ENCODE peak calls at places on chromosomes 2 and 18, in nine cellular contexts. F is Peyer's patch; W is fibroblast of pulmonary artery; P is NCI-H2171; Y is iris pigment epithelial cell; G is DMS53; J is neuronal stem cell; S is T follicular helper cell; O is activated naive CD4-positive, alpha-beta T cell. N is an unnamed sample.

GRCh38 chr2:232781765-232782164 is 5.4 kb upstream of the KCNJ13 start:
- DNase-seq in F (peak; percentile 67), W (peak; percentile 64), P (no peak), Y (peak; percentile 88), G (peak; percentile 3), J (no peak), S (no peak), O (no peak), N (no peak)

GRCh38 chr18:12093520-12094257 is at the start of gene ANKRD62:
- DNase-seq in F (no peak), W (no peak), P (no peak), Y (no peak), G (no peak), J (no peak), S (no peak), O (no peak), N (no peak)

GRCh38 chr2:111923271-111923670 is 24.9 kb downstream of the MERTK start:
- DNase-seq in F (no peak), W (no peak), P (no peak), Y (no peak), G (no peak), J (no peak), S (no peak), O (no peak), N (no peak)

GRCh38 chr2:218284106-218284811 is 8.0 kb downstream of the TMBIM1 start:
- DNase-seq in F (peak; percentile 84), W (peak; percentile 67), P (no peak), Y (peak; percentile 88), G (no peak), J (no peak), S (no peak), O (no peak), N (no peak)

GRCh38 chr2:159933727-159934049 is 128.7 kb downstream of the PLA2R1 start:
- DNase-seq in F (no peak), W (peak; percentile 24), P (no peak), Y (no peak), G (no peak), J (no peak), S (no peak), O (no peak), N (no peak)

GRCh38 chr2:157487747-157488146 is 43.9 kb upstream of the CYTIP start:
- DNase-seq in F (no peak), W (no peak), P (no peak), Y (no peak), G (no peak), J (no peak), S (no peak), O (no peak), N (no peak)

GRCh38 chr2:176583530-176584101 is 314.4 kb downstream of the MTX2 start:
- DNase-seq in F (no peak), W (peak; percentile 48), P (no peak), Y (peak; percentile 78), G (peak; percentile 19), J (no peak), S (no peak), O (no peak), N (no peak)

GRCh38 chr2:64698668-64699444 is 45.1 kb upstream of the SERTAD2 start:
- DNase-seq in F (no peak), W (peak; percentile 82), P (no peak), Y (peak; percentile 91), G (peak; percentile 52), J (no peak), S (no peak), O (no peak), N (no peak)

GRCh38 chr2:201419057-201419635 is 32.1 kb downstream of the TRAK2 start:
- DNase-seq in F (peak; percentile 61), W (no peak), P (no peak), Y (no peak), G (peak; percentile 40), J (no peak), S (no peak), O (no peak), N (no peak)

GRCh38 chr2:170652637-170653417 is 62.3 kb upstream of the SP5 start:
- DNase-seq in F (no peak), W (no peak), P (no peak), Y (no peak), G (no peak), J (no peak), S (no peak), O (no peak), N (no peak)

GRCh38 chr2:208065476-208065875 is 40.1 kb upstream of the PLEKHM3 start:
- DNase-seq in F (no peak), W (no peak), P (no peak), Y (no peak), G (no peak), J (no peak), S (no peak), O (no peak), N (no peak)

GRCh38 chr2:42102606-42103450 is 55.0 kb downstream of the PKDCC start:
- DNase-seq in F (peak; percentile 77), W (no peak), P (no peak), Y (peak; percentile 62), G (peak; percentile 89), J (peak; percentile 61), S (no peak), O (no peak), N (no peak)

GRCh38 chr18:44079602-44080001 is 601.1 kb upstream of the SETBP1 start:
- DNase-seq in F (no peak), W (peak; percentile 91), P (no peak), Y (peak; percentile 92), G (no peak), J (no peak), S (no peak), O (no peak), N (no peak)

GRCh38 chr18:79964330-79965118 is at the start of gene HSBP1L1:
- DNase-seq in F (peak; percentile 87), W (peak; percentile 51), P (peak; percentile 19), Y (peak; percentile 37), G (peak; percentile 96), J (peak; percentile 56), S (peak; percentile 50), O (no peak), N (no peak)

GRCh38 chr2:96891591-96892333 is 21.9 kb upstream of the SEMA4C start:
- DNase-seq in F (no peak), W (peak; percentile 24), P (no peak), Y (peak; percentile 56), G (peak; percentile 94), J (no peak), S (no peak), O (no peak), N (no peak)

GRCh38 chr2:112048887-112049286 is 6.2 kb upstream of the TMEM87B start:
- DNase-seq in F (no peak), W (peak; percentile 85), P (peak; percentile 20), Y (peak; percentile 67), G (peak; percentile 76), J (peak; percentile 38), S (peak; percentile 14), O (no peak), N (no peak)

GRCh38 chr2:105215586-105216192 is 25.9 kb upstream of the GPR45 start:
- DNase-seq in F (no peak), W (no peak), P (no peak), Y (no peak), G (no peak), J (no peak), S (no peak), O (no peak), N (no peak)

GRCh38 chr2:715847-716573 is 38.8 kb upstream of the TMEM18 start:
- DNase-seq in F (no peak), W (peak; percentile 27), P (no peak), Y (peak; percentile 9), G (no peak), J (no peak), S (no peak), O (no peak), N (no peak)

GRCh38 chr18:38402509-38402908 is 836.9 kb upstream of the CELF4 start:
- DNase-seq in F (no peak), W (no peak), P (no peak), Y (no peak), G (no peak), J (no peak), S (no peak), O (no peak), N (no peak)

GRCh38 chr2:197813093-197813787 is 8.8 kb downstream of the PLCL1 start:
- DNase-seq in F (no peak), W (peak; percentile 59), P (no peak), Y (peak; percentile 42), G (peak; percentile 69), J (no peak), S (no peak), O (no peak), N (no peak)

GRCh38 chr2:40105593-40105992 is 326.5 kb upstream of the THUMPD2 start:
- DNase-seq in F (no peak), W (no peak), P (no peak), Y (no peak), G (no peak), J (no peak), S (no peak), O (no peak), N (no peak)

GRCh38 chr18:28411806-28412205 is 234.9 kb upstream of the CDH2 start:
- DNase-seq in F (no peak), W (peak; percentile 59), P (peak; percentile 16), Y (peak; percentile 54), G (no peak), J (no peak), S (no peak), O (no peak), N (no peak)